ENCODE peak calls at places on chromosomes 5 and 9, in six cellular contexts. G, D, L, Z, E and X are unnamed samples.

GRCh38 chr5:181181650-181182565 is 23.1 kb downstream of the TRIM7 start:
- DNase-seq in G (no peak), D (peak; percentile 77), L (no peak), Z (peak; percentile 69), E (no peak), X (peak; percentile 73)

GRCh38 chr9:113593682-113594281 is 130.3 kb downstream of the RGS3 start:
- DNase-seq in G (peak; percentile 91), D (peak; percentile 99), L (peak; percentile 86), Z (peak; percentile 91), E (peak; percentile 93), X (peak; percentile 79)

GRCh38 chr9:79581794-79582193 is 10.0 kb downstream of the TLE4 start:
- DNase-seq in G (peak; percentile 76), D (peak; percentile 76), L (no peak), Z (no peak), E (no peak), X (no peak)

GRCh38 chr5:32465076-32465475 is 20.5 kb upstream of the ZFR start:
- DNase-seq in G (no peak), D (no peak), L (no peak), Z (no peak), E (no peak), X (no peak)

GRCh38 chr5:127088226-127088625 is 14.9 kb upstream of the C5orf63 start:
- DNase-seq in G (peak; percentile 83), D (no peak), L (no peak), Z (peak; percentile 11), E (peak; percentile 15), X (no peak)

GRCh38 chr5:18829539-18829938 is 1158.5 kb downstream of the CDH18 start:
- DNase-seq in G (no peak), D (no peak), L (no peak), Z (no peak), E (no peak), X (no peak)

GRCh38 chr5:57410374-57411320 is 72.0 kb downstream of the ACTBL2 start:
- DNase-seq in G (no peak), D (no peak), L (no peak), Z (no peak), E (no peak), X (no peak)

GRCh38 chr9:124414612-124415011 is 630 bp downstream of the PSMB7 start:
- DNase-seq in G (no peak), D (peak; percentile 17), L (no peak), Z (no peak), E (no peak), X (no peak)

GRCh38 chr9:87579761-87580626 is 82.3 kb downstream of the DAPK1 start:
- DNase-seq in G (no peak), D (no peak), L (no peak), Z (no peak), E (no peak), X (no peak)

GRCh38 chr9:98747476-98747875 is 38.7 kb upstream of the GABBR2 start:
- DNase-seq in G (no peak), D (no peak), L (no peak), Z (no peak), E (no peak), X (no peak)

GRCh38 chr5:139246394-139246793 is 47.1 kb upstream of the MATR3 start:
- DNase-seq in G (no peak), D (peak; percentile 49), L (no peak), Z (peak; percentile 14), E (no peak), X (peak; percentile 29)

GRCh38 chr9:136723989-136724388 is 11.6 kb downstream of the DIPK1B start:
- DNase-seq in G (no peak), D (no peak), L (no peak), Z (no peak), E (no peak), X (no peak)

GRCh38 chr9:112380102-112380581 is at the start of gene HSDL2:
- DNase-seq in G (no peak), D (no peak), L (no peak), Z (peak; percentile 59), E (no peak), X (no peak)

GRCh38 chr9:129442791-129443511 is 177.9 kb downstream of the C9orf50 start:
- DNase-seq in G (no peak), D (no peak), L (peak; percentile 74), Z (no peak), E (no peak), X (no peak)

GRCh38 chr5:90866333-90866732 is 307.7 kb downstream of the ADGRV1 start:
- DNase-seq in G (no peak), D (peak; percentile 71), L (no peak), Z (no peak), E (no peak), X (no peak)

GRCh38 chr5:131774652-131775367 is 22.0 kb downstream of the FNIP1 start:
- DNase-seq in G (no peak), D (no peak), L (no peak), Z (no peak), E (no peak), X (no peak)

GRCh38 chr9:108761530-108762347 is 94.0 kb downstream of the ACTL7B start:
- DNase-seq in G (peak; percentile 13), D (peak; percentile 43), L (no peak), Z (peak; percentile 25), E (peak; percentile 59), X (peak; percentile 60)

GRCh38 chr5:175059687-175060194 is 335.4 kb downstream of the MSX2 start:
- DNase-seq in G (peak; percentile 13), D (no peak), L (peak; percentile 46), Z (peak; percentile 24), E (peak; percentile 27), X (no peak)
- TF ChIP-seq CTCF in G (no peak), D (no peak), L (no peak), Z (no peak), E (no peak), X (no peak)

DNA sequence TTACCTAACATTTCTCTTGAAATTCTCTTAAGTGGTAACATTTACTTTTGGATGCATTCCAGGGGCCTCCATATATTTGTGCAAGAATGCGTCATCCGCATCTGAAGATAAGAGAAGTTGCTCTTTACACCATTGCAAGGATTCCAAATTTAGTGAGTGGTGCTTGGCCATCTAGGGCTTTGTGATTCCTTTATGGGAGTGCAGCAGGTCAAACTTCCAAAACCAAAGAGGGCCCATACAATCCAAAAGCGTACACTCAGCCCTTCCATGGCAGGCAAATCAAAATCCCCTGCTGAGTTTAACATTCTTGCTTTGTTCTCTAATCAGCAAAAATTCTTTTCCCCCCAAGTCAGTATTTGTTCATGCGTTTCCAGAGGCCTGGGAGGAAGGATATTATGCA is 102.1 kb upstream of the DMAC1 start:
- DNase-seq in G (no peak), D (no peak), L (no peak), Z (no peak), E (no peak), X (no peak)
- H3K9me3 ChIP-seq in G (no peaks in the 10 kb centered on the region), D (peaks cover 2% of the 10 kb centered on the region), L (no peaks in the 10 kb centered on the region), Z (no peaks in the 10 kb centered on the region), E (no peaks in the 10 kb centered on the region), X (no peaks in the 10 kb centered on the region)

GRCh38 chr9:101465330-101465915 is 29.8 kb upstream of the ALDOB start:
- DNase-seq in G (no peak), D (peak; percentile 23), L (peak; percentile 79), Z (no peak), E (no peak), X (peak; percentile 40)
- TF ChIP-seq CTCF in G (peak; percentile 51), D (peak; percentile 2), L (peak; percentile 22), Z (peak; percentile 41), E (peak; percentile 51), X (peak; percentile 8)

GRCh38 chr5:179118756-179119414 is 58.7 kb downstream of the ZNF354C start:
- DNase-seq in G (no peak), D (no peak), L (no peak), Z (no peak), E (no peak), X (peak; percentile 1)
- H3K9me3 ChIP-seq in G (peaks cover 82% of the 10 kb centered on the region), D (peaks cover 2% of the 10 kb centered on the region), L (peaks cover 41% of the 10 kb centered on the region), Z (peaks cover 13% of the 10 kb centered on the region), E (no peaks in the 10 kb centered on the region), X (no peaks in the 10 kb centered on the region)

GRCh38 chr5:168104811-168105481 is 186.5 kb upstream of the WWC1 start:
- DNase-seq in G (no peak), D (no peak), L (peak; percentile 66), Z (no peak), E (no peak), X (no peak)
- TF ChIP-seq CTCF in G (no peak), D (no peak), L (no peak), Z (no peak), E (no peak), X (no peak)

GRCh38 chr5:141359790-141360426 is at the start of gene PCDHGB2:
- DNase-seq in G (no peak), D (peak; percentile 16), L (no peak), Z (no peak), E (no peak), X (no peak)
- H3K9me3 ChIP-seq in G (peaks cover 65% of the 10 kb centered on the region), D (no peaks in the 10 kb centered on the region), L (peaks cover 56% of the 10 kb centered on the region), Z (peaks cover 35% of the 10 kb centered on the region), E (no peaks in the 10 kb centered on the region), X (peaks cover 11% of the 10 kb centered on the region)

DNA sequence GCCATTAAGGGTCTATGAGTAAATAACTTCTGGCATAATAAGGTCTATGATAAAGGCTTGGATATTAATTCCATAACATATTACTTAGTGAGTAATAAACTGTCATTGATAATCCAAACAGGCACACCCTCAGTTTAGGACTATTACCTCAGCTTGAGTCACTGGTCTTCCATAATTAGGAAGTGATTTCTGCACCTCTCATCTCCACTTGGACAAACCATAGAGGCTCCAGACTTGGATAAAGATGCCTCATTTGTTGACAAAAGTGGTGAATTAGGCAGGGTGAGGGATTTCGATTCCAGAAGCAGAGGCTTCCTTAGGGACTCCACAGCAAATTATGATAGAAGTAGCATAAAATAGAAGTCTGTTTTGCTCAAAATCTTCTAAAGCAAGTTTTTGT is 127.5 kb upstream of the MTAP start:
- DNase-seq in G (no peak), D (peak; percentile 50), L (no peak), Z (no peak), E (no peak), X (no peak)
- TF ChIP-seq CTCF in G (no peak), D (no peak), L (no peak), Z (no peak), E (no peak), X (no peak)

GRCh38 chr5:2758632-2759031 is 7.2 kb upstream of the IRX2 start:
- DNase-seq in G (no peak), D (no peak), L (no peak), Z (no peak), E (no peak), X (no peak)
- H3K9me3 ChIP-seq in G (peaks cover 13% of the 10 kb centered on the region), D (no peaks in the 10 kb centered on the region), L (no peaks in the 10 kb centered on the region), Z (no peaks in the 10 kb centered on the region), E (no peaks in the 10 kb centered on the region), X (no peaks in the 10 kb centered on the region)

GRCh38 chr9:131349881-131350563 is 43.9 kb upstream of the PRRC2B start:
- DNase-seq in G (peak; percentile 65), D (peak; percentile 85), L (peak; percentile 89), Z (peak; percentile 89), E (peak; percentile 86), X (peak; percentile 86)
- TF ChIP-seq CTCF in G (peak; percentile 86), D (peak; percentile 92), L (peak; percentile 54), Z (peak; percentile 85), E (peak; percentile 89), X (peak; percentile 70)